ENCODE peak calls at places on chromosomes 12 and 14, in eight cellular contexts. G, W, V, E, M, U, T and K are unnamed samples.
A peak's percentile ranks its signal among the peaks of the same experiment; 100 is the strongest.

GRCh38 chr12:66971816-66972215 is 292.9 kb upstream of the GRIP1 start:
- DNase-seq in G (no peak), W (no peak), V (no peak), E (no peak), M (no peak), U (no peak), T (no peak), K (no peak)

GRCh38 chr12:113649256-113649830 is 177.7 kb upstream of the LHX5 start:
- DNase-seq in G (no peak), W (no peak), V (no peak), E (no peak), M (no peak), U (no peak), T (no peak), K (no peak)

GRCh38 chr14:104685998-104686610 is 3.3 kb upstream of the INF2 start:
- DNase-seq in G (no peak), W (no peak), V (no peak), E (no peak), M (no peak), U (no peak), T (no peak), K (no peak)

GRCh38 chr12:82149045-82149444 is 209.1 kb downstream of the CCDC59 start:
- DNase-seq in G (no peak), W (no peak), V (no peak), E (no peak), M (no peak), U (no peak), T (no peak), K (no peak)

GRCh38 chr12:45730842-45731336 is 1.4 kb downstream of the ARID2 start:
- DNase-seq in G (peak; percentile 53), W (no peak), V (peak; percentile 30), E (no peak), M (peak; percentile 2), U (no peak), T (peak; percentile 34), K (no peak)

GRCh38 chr12:57047981-57048380 is 1.9 kb downstream of the MYO1A start:
- DNase-seq in G (no peak), W (peak; percentile 89), V (peak; percentile 17), E (no peak), M (no peak), U (no peak), T (no peak), K (no peak)

GRCh38 chr12:75850751-75851462 is 180.7 kb downstream of the PHLDA1 start:
- DNase-seq in G (peak; percentile 45), W (peak; percentile 86), V (peak; percentile 86), E (no peak), M (no peak), U (no peak), T (no peak), K (no peak)

GRCh38 chr12:33706927-33707326 is 267.3 kb upstream of the SYT10 start:
- DNase-seq in G (no peak), W (no peak), V (no peak), E (no peak), M (no peak), U (no peak), T (no peak), K (no peak)

GRCh38 chr12:71170456-71170855 is 12.7 kb upstream of the TSPAN8 start:
- DNase-seq in G (no peak), W (no peak), V (no peak), E (no peak), M (no peak), U (no peak), T (no peak), K (no peak)

GRCh38 chr12:63150255-63151060 is 543 bp downstream of the AVPR1A start:
- DNase-seq in G (peak; percentile 30), W (peak; percentile 6), V (no peak), E (no peak), M (no peak), U (no peak), T (no peak), K (no peak)

GRCh38 chr14:91098591-91098990 is 15.3 kb upstream of the DGLUCY start:
- DNase-seq in G (no peak), W (peak; percentile 39), V (peak; percentile 96), E (no peak), M (no peak), U (no peak), T (no peak), K (no peak)

GRCh38 chr14:98208074-98208675 is 1063.8 kb downstream of the BCL11B start:
- DNase-seq in G (no peak), W (no peak), V (no peak), E (no peak), M (no peak), U (no peak), T (no peak), K (no peak)

GRCh38 chr12:68617160-68617926 is 6.6 kb downstream of the RAP1B start:
- DNase-seq in G (no peak), W (peak; percentile 64), V (no peak), E (no peak), M (no peak), U (no peak), T (no peak), K (no peak)

GRCh38 chr12:111406474-111407370 is 999 bp downstream of the SH2B3 start:
- DNase-seq in G (no peak), W (no peak), V (no peak), E (peak; percentile 86), M (no peak), U (peak; percentile 64), T (no peak), K (peak; percentile 47)

GRCh38 chr12:22234561-22234960 is 99.9 kb downstream of the ST8SIA1 start:
- DNase-seq in G (no peak), W (peak; percentile 28), V (no peak), E (no peak), M (no peak), U (no peak), T (no peak), K (no peak)

GRCh38 chr14:38125484-38125912 is 82.2 kb upstream of the SSTR1 start:
- DNase-seq in G (peak; percentile 9), W (no peak), V (peak; percentile 60), E (no peak), M (no peak), U (no peak), T (no peak), K (no peak)

GRCh38 chr12:131094831-131095805 is 141.4 kb downstream of the ADGRD1 start:
- DNase-seq in G (no peak), W (no peak), V (no peak), E (no peak), M (no peak), U (no peak), T (no peak), K (no peak)

GRCh38 chr12:7219599-7220243 is 30.2 kb downstream of the PEX5 start:
- DNase-seq in G (peak; percentile 23), W (peak; percentile 65), V (peak; percentile 73), E (peak; percentile 25), M (peak; percentile 62), U (no peak), T (peak; percentile 80), K (peak; percentile 66)

GRCh38 chr14:33676135-33676566 is 274.7 kb downstream of the EGLN3 start:
- DNase-seq in G (no peak), W (peak; percentile 64), V (peak; percentile 73), E (no peak), M (no peak), U (no peak), T (peak; percentile 69), K (no peak)